ENCODE peak calls at places on chromosomes 2 and 18, in four cellular contexts. One of them, this sample, is unnamed.

GRCh38 chr2:17270894-17271293 is 247.3 kb downstream of the RAD51AP2 start:
- DNase-seq in body of pancreas: no peak
- DNase-seq in right lobe of liver: no peak
- DNase-seq in left ventricle myocardium inferior: no peak
- DNase-seq in this sample: no peak

GRCh38 chr2:91974401-91975129 is 2896.7 kb upstream of the TEKT4 start:
- DNase-seq in body of pancreas: no peak
- DNase-seq in right lobe of liver: no peak
- DNase-seq in left ventricle myocardium inferior: no peak
- DNase-seq in this sample: no peak

GRCh38 chr2:121640380-121641326 is 8.6 kb downstream of the CLASP1 start:
- DNase-seq in right lobe of liver: no peak
- DNase-seq in left ventricle myocardium inferior: no peak
- DNase-seq in body of pancreas: no peak
- DNase-seq in this sample: no peak

GRCh38 chr2:221572180-221572820 is at the start of gene EPHA4:
- DNase-seq in body of pancreas: peak; percentile 89
- DNase-seq in right lobe of liver: peak; percentile 88
- DNase-seq in left ventricle myocardium inferior: peak; percentile 89
- DNase-seq in this sample: no peak

GRCh38 chr2:68429311-68429826 is 37.7 kb downstream of the FBXO48 start:
- DNase-seq in right lobe of liver: no peak
- DNase-seq in body of pancreas: no peak
- DNase-seq in left ventricle myocardium inferior: no peak
- DNase-seq in this sample: no peak

GRCh38 chr2:10977636-10978035 is 65.9 kb downstream of the KCNF1 start:
- DNase-seq in right lobe of liver: no peak
- DNase-seq in left ventricle myocardium inferior: no peak
- DNase-seq in body of pancreas: no peak
- DNase-seq in this sample: no peak

GRCh38 chr2:37343537-37344434 is 644 bp upstream of the QPCT start:
- DNase-seq in body of pancreas: peak; percentile 31
- DNase-seq in left ventricle myocardium inferior: no peak
- DNase-seq in right lobe of liver: no peak
- DNase-seq in this sample: no peak

GRCh38 chr18:48946329-48946835 is 4.4 kb downstream of the SMAD7 start:
- DNase-seq in body of pancreas: peak; percentile 36
- DNase-seq in right lobe of liver: no peak
- DNase-seq in left ventricle myocardium inferior: no peak
- DNase-seq in this sample: no peak

GRCh38 chr2:188158337-188159100 is 133.2 kb upstream of the GULP1 start:
- DNase-seq in body of pancreas: no peak
- DNase-seq in left ventricle myocardium inferior: no peak
- DNase-seq in right lobe of liver: no peak
- DNase-seq in this sample: no peak

GRCh38 chr2:166180951-166181812 is 53.4 kb upstream of the SCN1A start:
- DNase-seq in body of pancreas: peak; percentile 70
- DNase-seq in left ventricle myocardium inferior: no peak
- DNase-seq in right lobe of liver: no peak
- DNase-seq in this sample: peak; percentile 4

GRCh38 chr2:60553496-60553991 is at the start of gene BCL11A:
- DNase-seq in body of pancreas: peak; percentile 88
- DNase-seq in left ventricle myocardium inferior: peak; percentile 56
- DNase-seq in right lobe of liver: no peak
- DNase-seq in this sample: no peak

GRCh38 chr2:60745761-60746160 is 10.3 kb upstream of the PAPOLG start:
- DNase-seq in right lobe of liver: no peak
- DNase-seq in left ventricle myocardium inferior: no peak
- DNase-seq in body of pancreas: no peak
- DNase-seq in this sample: no peak

GRCh38 chr2:8732601-8733000 is 50.7 kb downstream of the ID2 start:
- DNase-seq in left ventricle myocardium inferior: no peak
- DNase-seq in right lobe of liver: no peak
- DNase-seq in body of pancreas: no peak
- DNase-seq in this sample: no peak

GRCh38 chr2:127175821-127176354 is 44.2 kb downstream of the CYP27C1 start:
- DNase-seq in right lobe of liver: no peak
- DNase-seq in body of pancreas: no peak
- DNase-seq in left ventricle myocardium inferior: no peak
- DNase-seq in this sample: no peak

GRCh38 chr18:3480827-3481226 is 30.9 kb downstream of the TGIF1 start:
- DNase-seq in left ventricle myocardium inferior: no peak
- DNase-seq in body of pancreas: no peak
- DNase-seq in right lobe of liver: no peak
- DNase-seq in this sample: no peak

GRCh38 chr18:72700961-72701710 is 157.0 kb upstream of the CBLN2 start:
- DNase-seq in right lobe of liver: no peak
- DNase-seq in left ventricle myocardium inferior: no peak
- DNase-seq in body of pancreas: no peak
- DNase-seq in this sample: no peak

GRCh38 chr2:170369228-170369627 is 191.3 kb downstream of the MYO3B start:
- DNase-seq in body of pancreas: no peak
- DNase-seq in left ventricle myocardium inferior: no peak
- DNase-seq in right lobe of liver: no peak
- DNase-seq in this sample: no peak

GRCh38 chr2:231604101-231604684 is 11.5 kb downstream of the TEX44 start:
- DNase-seq in right lobe of liver: peak; percentile 70
- DNase-seq in left ventricle myocardium inferior: peak; percentile 46
- DNase-seq in body of pancreas: peak; percentile 61
- DNase-seq in this sample: no peak

GRCh38 chr18:10378688-10379465 is 75.6 kb upstream of the APCDD1 start:
- DNase-seq in right lobe of liver: no peak
- DNase-seq in left ventricle myocardium inferior: no peak
- DNase-seq in body of pancreas: no peak
- DNase-seq in this sample: no peak

GRCh38 chr2:235756491-235756890 is 262.6 kb downstream of the AGAP1 start:
- DNase-seq in body of pancreas: no peak
- DNase-seq in left ventricle myocardium inferior: no peak
- DNase-seq in right lobe of liver: no peak
- DNase-seq in this sample: no peak

GRCh38 chr2:111101592-111101991 is 19.1 kb upstream of the BCL2L11 start:
- DNase-seq in body of pancreas: no peak
- DNase-seq in left ventricle myocardium inferior: no peak
- DNase-seq in right lobe of liver: no peak
- DNase-seq in this sample: no peak

GRCh38 chr2:127525692-127526141 is 572 bp downstream of the IWS1 start:
- DNase-seq in right lobe of liver: no peak
- DNase-seq in left ventricle myocardium inferior: no peak
- DNase-seq in body of pancreas: peak; percentile 38
- DNase-seq in this sample: no peak

GRCh38 chr2:70469435-70469834 is 84.2 kb downstream of the TGFA start:
- DNase-seq in left ventricle myocardium inferior: no peak
- DNase-seq in body of pancreas: no peak
- DNase-seq in right lobe of liver: no peak
- DNase-seq in this sample: no peak

GRCh38 chr2:165698621-165698946 is 95.5 kb downstream of the GALNT3 start:
- DNase-seq in body of pancreas: peak; percentile 60
- DNase-seq in left ventricle myocardium inferior: no peak
- DNase-seq in right lobe of liver: no peak
- DNase-seq in this sample: no peak

GRCh38 chr18:35460719-35461118 is 37.0 kb downstream of the INO80C start:
- DNase-seq in right lobe of liver: no peak
- DNase-seq in left ventricle myocardium inferior: no peak
- DNase-seq in body of pancreas: no peak
- DNase-seq in this sample: no peak

GRCh38 chr18:26455639-26456038 is 92.7 kb downstream of the KCTD1 start:
- DNase-seq in body of pancreas: no peak
- DNase-seq in right lobe of liver: no peak
- DNase-seq in left ventricle myocardium inferior: no peak
- DNase-seq in this sample: no peak

GRCh38 chr18:12307871-12308385 is at the start of gene TUBB6:
- DNase-seq in left ventricle myocardium inferior: peak; percentile 79
- DNase-seq in body of pancreas: peak; percentile 64
- DNase-seq in right lobe of liver: peak; percentile 69
- DNase-seq in this sample: no peak

GRCh38 chr2:100730290-100730868 is 89.6 kb upstream of the NPAS2 start:
- DNase-seq in body of pancreas: peak; percentile 71
- DNase-seq in left ventricle myocardium inferior: peak; percentile 61
- DNase-seq in right lobe of liver: peak; percentile 71
- DNase-seq in this sample: peak; percentile 4

GRCh38 chr2:148161909-148162308 is 141.0 kb downstream of the MBD5 start:
- DNase-seq in right lobe of liver: no peak
- DNase-seq in left ventricle myocardium inferior: no peak
- DNase-seq in body of pancreas: no peak
- DNase-seq in this sample: no peak

GRCh38 chr18:79609841-79610281 is 69.7 kb upstream of the CTDP1 start:
- DNase-seq in right lobe of liver: peak; percentile 51
- DNase-seq in body of pancreas: no peak
- DNase-seq in left ventricle myocardium inferior: no peak
- DNase-seq in this sample: no peak

GRCh38 chr2:159832026-159832425 is 34.0 kb upstream of the CD302 start:
- DNase-seq in left ventricle myocardium inferior: no peak
- DNase-seq in body of pancreas: no peak
- DNase-seq in right lobe of liver: no peak
- DNase-seq in this sample: no peak

GRCh38 chr2:66073166-66073565 is 361.8 kb upstream of the MEIS1 start:
- DNase-seq in body of pancreas: no peak
- DNase-seq in right lobe of liver: no peak
- DNase-seq in left ventricle myocardium inferior: no peak
- DNase-seq in this sample: no peak

GRCh38 chr2:104863585-104864279 is 9.8 kb downstream of the POU3F3 start:
- DNase-seq in body of pancreas: no peak
- DNase-seq in right lobe of liver: no peak
- DNase-seq in left ventricle myocardium inferior: no peak
- DNase-seq in this sample: no peak

GRCh38 chr2:5940596-5941535 is 248.7 kb downstream of the SOX11 start:
- DNase-seq in left ventricle myocardium inferior: no peak
- DNase-seq in body of pancreas: no peak
- DNase-seq in right lobe of liver: no peak
- DNase-seq in this sample: no peak

DNA sequence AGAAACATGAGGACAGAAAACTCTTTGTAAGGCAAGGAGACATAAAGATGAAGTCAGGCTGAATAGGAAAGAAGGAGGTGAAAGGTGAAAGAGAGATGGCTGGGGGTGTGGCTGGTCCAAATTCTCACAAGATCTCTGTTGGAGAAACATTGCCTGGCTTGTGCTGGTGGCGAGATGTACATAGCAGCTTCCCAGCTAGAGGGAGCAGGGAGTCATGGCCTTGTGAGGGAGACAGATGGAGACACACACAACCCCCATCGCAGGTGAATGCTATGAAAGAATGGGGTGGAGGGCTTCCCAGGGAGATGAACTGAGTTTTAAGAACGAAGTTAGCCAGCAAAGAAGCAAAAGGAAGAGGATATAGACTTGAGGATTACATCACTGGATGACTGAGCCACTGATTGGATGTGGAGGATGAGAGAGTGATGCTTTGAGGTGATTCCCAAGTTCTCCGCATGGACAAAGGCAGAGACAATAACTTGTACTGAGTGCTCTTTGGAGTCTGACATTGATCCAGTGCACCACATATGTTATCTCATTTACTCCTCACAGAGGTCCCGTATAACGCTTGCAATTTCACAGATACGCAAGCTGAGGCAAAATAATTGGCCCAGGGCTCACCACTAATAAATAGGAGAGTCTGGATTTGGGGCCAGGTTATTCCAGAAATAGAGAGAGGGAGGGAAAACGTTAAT is 3.6 kb upstream of the EMX1 start:
- DNase-seq in left ventricle myocardium inferior: no peak
- DNase-seq in body of pancreas: no peak
- DNase-seq in right lobe of liver: no peak
- DNase-seq in this sample: no peak
- TF ChIP-seq CTCF in left ventricle myocardium inferior: no peak
- TF ChIP-seq CTCF in body of pancreas: no peak
- TF ChIP-seq CTCF in right lobe of liver: no peak
- TF ChIP-seq CTCF in this sample: no peak

GRCh38 chr2:64657416-64657815 is 3.7 kb upstream of the SERTAD2 start:
- DNase-seq in left ventricle myocardium inferior: no peak
- DNase-seq in right lobe of liver: no peak
- DNase-seq in body of pancreas: no peak
- DNase-seq in this sample: no peak

GRCh38 chr2:64654063-64654811 is 524 bp upstream of the SERTAD2 start:
- DNase-seq in right lobe of liver: peak; percentile 80
- DNase-seq in body of pancreas: peak; percentile 87
- DNase-seq in left ventricle myocardium inferior: peak; percentile 78
- DNase-seq in this sample: no peak

GRCh38 chr2:64654993-64655666 is 1.4 kb upstream of the SERTAD2 start:
- DNase-seq in body of pancreas: no peak
- DNase-seq in left ventricle myocardium inferior: no peak
- DNase-seq in right lobe of liver: no peak
- DNase-seq in this sample: no peak

GRCh38 chr2:64656379-64656778 is 2.7 kb upstream of the SERTAD2 start:
- DNase-seq in right lobe of liver: no peak
- DNase-seq in body of pancreas: no peak
- DNase-seq in left ventricle myocardium inferior: no peak
- DNase-seq in this sample: no peak

DNA sequence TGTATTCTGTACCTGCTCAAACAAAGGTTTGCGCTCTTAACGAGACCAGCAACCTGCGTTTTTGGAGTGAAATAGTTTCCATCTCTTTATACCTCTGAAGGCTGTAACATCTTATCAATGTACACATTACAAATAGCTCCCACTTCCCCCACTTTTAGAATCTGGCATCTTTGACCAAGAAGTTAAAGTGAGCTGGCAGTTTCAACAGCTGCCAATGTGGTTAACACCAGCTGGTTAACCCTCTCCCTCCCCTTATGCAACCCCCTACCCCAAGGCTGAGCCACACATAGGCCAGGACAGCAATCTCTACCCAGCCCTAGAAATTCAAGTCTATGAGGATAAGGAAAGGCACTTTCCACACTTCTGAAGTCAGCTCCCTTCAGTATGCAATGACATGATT is 2.2 kb upstream of the SERTAD2 start:
- DNase-seq in body of pancreas: no peak
- DNase-seq in left ventricle myocardium inferior: no peak
- DNase-seq in right lobe of liver: no peak
- DNase-seq in this sample: no peak
- H3K4me3 ChIP-seq in body of pancreas: no peak overlapping the region
- H3K4me3 ChIP-seq in left ventricle myocardium inferior: no peak overlapping the region
- H3K4me3 ChIP-seq in right lobe of liver: no peak overlapping the region
- H3K4me3 ChIP-seq in this sample: no peak overlapping the region

DNA sequence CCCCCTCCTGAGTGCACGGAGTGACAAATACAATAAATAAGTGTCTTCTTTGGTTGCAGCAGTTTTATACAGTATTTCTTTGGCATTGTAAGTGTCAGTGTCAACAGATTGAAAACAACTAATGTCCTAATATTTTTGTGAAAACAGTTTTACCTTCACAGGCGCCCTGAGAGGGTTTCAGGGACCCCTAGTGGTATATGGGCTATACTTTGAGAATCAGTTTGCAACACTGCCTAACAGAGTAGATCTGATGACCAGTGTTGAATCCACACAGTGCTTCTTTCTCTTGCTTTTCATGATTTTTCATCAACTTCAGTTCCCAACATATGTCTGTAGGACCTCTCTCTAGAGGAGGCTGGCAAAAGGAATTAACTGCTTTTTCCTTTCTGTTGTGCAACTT is 162.2 kb downstream of the PRPF40A start:
- DNase-seq in body of pancreas: no peak
- DNase-seq in left ventricle myocardium inferior: no peak
- DNase-seq in right lobe of liver: no peak
- DNase-seq in this sample: no peak
- TF ChIP-seq CTCF in body of pancreas: no peak
- TF ChIP-seq CTCF in left ventricle myocardium inferior: peak; percentile 29
- TF ChIP-seq CTCF in right lobe of liver: no peak
- TF ChIP-seq CTCF in this sample: peak; percentile 42

GRCh38 chr2:74505448-74506246 is 1.8 kb downstream of the PCGF1 start:
- DNase-seq in body of pancreas: no peak
- DNase-seq in left ventricle myocardium inferior: no peak
- DNase-seq in right lobe of liver: no peak
- DNase-seq in this sample: no peak
- H3K4me3 ChIP-seq in body of pancreas: no peak overlapping the region
- H3K4me3 ChIP-seq in left ventricle myocardium inferior: peak overlapping the region; percentile 80
- H3K4me3 ChIP-seq in right lobe of liver: no peak overlapping the region
- H3K4me3 ChIP-seq in this sample: no peak overlapping the region

This sample was measured in GM12864.